ENCODE peak calls at places on chromosomes 7 and 10, in five cellular contexts. One of them, this sample, is unnamed.

GRCh38 chr7:150365673-150366398 is 2.8 kb upstream of the REPIN1 start:
- DNase-seq in stimulated activated CD4-positive, alpha-beta T cell treated with anti-CD3 and anti-CD28 coated beads, Interleukin-12 subunit alpha, Interleukin-12 subunit beta, amount 100 ng/mL, for 48 hours: no peak
- DNase-seq in NCI-H1694 treated with DMSO at 0.1 percent for 48 hours: no peak
- DNase-seq in DMS 273 treated with DMSO at 0.1 percent for 48 hours: no peak
- DNase-seq in AG20443: no peak
- DNase-seq in this sample: no peak

GRCh38 chr7:30682131-30683083 is at the start of gene CRHR2:
- DNase-seq in DMS 273 treated with DMSO at 0.1 percent for 48 hours: no peak
- DNase-seq in AG20443: peak; percentile 32
- DNase-seq in stimulated activated CD4-positive, alpha-beta T cell treated with anti-CD3 and anti-CD28 coated beads, Interleukin-12 subunit alpha, Interleukin-12 subunit beta, amount 100 ng/mL, for 48 hours: no peak
- DNase-seq in NCI-H1694 treated with DMSO at 0.1 percent for 48 hours: peak; percentile 45
- DNase-seq in this sample: no peak

GRCh38 chr10:21315321-21316220 is 209.9 kb downstream of the SKIDA1 start:
- DNase-seq in stimulated activated CD4-positive, alpha-beta T cell treated with anti-CD3 and anti-CD28 coated beads, Interleukin-12 subunit alpha, Interleukin-12 subunit beta, amount 100 ng/mL, for 48 hours: no peak
- DNase-seq in NCI-H1694 treated with DMSO at 0.1 percent for 48 hours: no peak
- DNase-seq in AG20443: peak; percentile 94
- DNase-seq in DMS 273 treated with DMSO at 0.1 percent for 48 hours: peak; percentile 38
- DNase-seq in this sample: peak; percentile 66

GRCh38 chr10:14056545-14057332 is 274.0 kb downstream of the FRMD4A start:
- DNase-seq in stimulated activated CD4-positive, alpha-beta T cell treated with anti-CD3 and anti-CD28 coated beads, Interleukin-12 subunit alpha, Interleukin-12 subunit beta, amount 100 ng/mL, for 48 hours: no peak
- DNase-seq in NCI-H1694 treated with DMSO at 0.1 percent for 48 hours: peak; percentile 79
- DNase-seq in DMS 273 treated with DMSO at 0.1 percent for 48 hours: no peak
- DNase-seq in AG20443: peak; percentile 81
- DNase-seq in this sample: peak; percentile 89

GRCh38 chr10:15295540-15296325 is 75.4 kb downstream of the FAM171A1 start:
- DNase-seq in NCI-H1694 treated with DMSO at 0.1 percent for 48 hours: no peak
- DNase-seq in AG20443: no peak
- DNase-seq in stimulated activated CD4-positive, alpha-beta T cell treated with anti-CD3 and anti-CD28 coated beads, Interleukin-12 subunit alpha, Interleukin-12 subunit beta, amount 100 ng/mL, for 48 hours: no peak
- DNase-seq in DMS 273 treated with DMSO at 0.1 percent for 48 hours: no peak
- DNase-seq in this sample: no peak

GRCh38 chr7:44973610-44974401 is 5.0 kb downstream of the MYO1G start:
- DNase-seq in DMS 273 treated with DMSO at 0.1 percent for 48 hours: no peak
- DNase-seq in AG20443: peak; percentile 72
- DNase-seq in NCI-H1694 treated with DMSO at 0.1 percent for 48 hours: peak; percentile 41
- DNase-seq in stimulated activated CD4-positive, alpha-beta T cell treated with anti-CD3 and anti-CD28 coated beads, Interleukin-12 subunit alpha, Interleukin-12 subunit beta, amount 100 ng/mL, for 48 hours: no peak
- DNase-seq in this sample: no peak

GRCh38 chr7:149854611-149855367 is 16.6 kb downstream of the ZNF862 start:
- DNase-seq in NCI-H1694 treated with DMSO at 0.1 percent for 48 hours: peak; percentile 86
- DNase-seq in DMS 273 treated with DMSO at 0.1 percent for 48 hours: peak; percentile 87
- DNase-seq in stimulated activated CD4-positive, alpha-beta T cell treated with anti-CD3 and anti-CD28 coated beads, Interleukin-12 subunit alpha, Interleukin-12 subunit beta, amount 100 ng/mL, for 48 hours: no peak
- DNase-seq in AG20443: peak; percentile 49
- DNase-seq in this sample: no peak

GRCh38 chr10:87092861-87093460 is 1.7 kb downstream of the GLUD1 start:
- DNase-seq in AG20443: peak; percentile 9
- DNase-seq in stimulated activated CD4-positive, alpha-beta T cell treated with anti-CD3 and anti-CD28 coated beads, Interleukin-12 subunit alpha, Interleukin-12 subunit beta, amount 100 ng/mL, for 48 hours: no peak
- DNase-seq in DMS 273 treated with DMSO at 0.1 percent for 48 hours: no peak
- DNase-seq in NCI-H1694 treated with DMSO at 0.1 percent for 48 hours: no peak
- DNase-seq in this sample: peak; percentile 30

GRCh38 chr7:149880871-149881301 is 7.1 kb downstream of the ATP6V0E2 start:
- DNase-seq in stimulated activated CD4-positive, alpha-beta T cell treated with anti-CD3 and anti-CD28 coated beads, Interleukin-12 subunit alpha, Interleukin-12 subunit beta, amount 100 ng/mL, for 48 hours: no peak
- DNase-seq in NCI-H1694 treated with DMSO at 0.1 percent for 48 hours: no peak
- DNase-seq in DMS 273 treated with DMSO at 0.1 percent for 48 hours: no peak
- DNase-seq in AG20443: no peak
- DNase-seq in this sample: no peak

GRCh38 chr10:65396997-65397396 is 1528.8 kb upstream of the LRRTM3 start:
- DNase-seq in AG20443: no peak
- DNase-seq in NCI-H1694 treated with DMSO at 0.1 percent for 48 hours: no peak
- DNase-seq in stimulated activated CD4-positive, alpha-beta T cell treated with anti-CD3 and anti-CD28 coated beads, Interleukin-12 subunit alpha, Interleukin-12 subunit beta, amount 100 ng/mL, for 48 hours: no peak
- DNase-seq in DMS 273 treated with DMSO at 0.1 percent for 48 hours: no peak
- DNase-seq in this sample: no peak

GRCh38 chr10:5447071-5447470 is 34.7 kb downstream of the NET1 start:
- DNase-seq in stimulated activated CD4-positive, alpha-beta T cell treated with anti-CD3 and anti-CD28 coated beads, Interleukin-12 subunit alpha, Interleukin-12 subunit beta, amount 100 ng/mL, for 48 hours: no peak
- DNase-seq in NCI-H1694 treated with DMSO at 0.1 percent for 48 hours: no peak
- DNase-seq in DMS 273 treated with DMSO at 0.1 percent for 48 hours: no peak
- DNase-seq in AG20443: no peak
- DNase-seq in this sample: no peak

GRCh38 chr10:43226441-43226840 is 40.4 kb downstream of the RASGEF1A start:
- DNase-seq in AG20443: no peak
- DNase-seq in stimulated activated CD4-positive, alpha-beta T cell treated with anti-CD3 and anti-CD28 coated beads, Interleukin-12 subunit alpha, Interleukin-12 subunit beta, amount 100 ng/mL, for 48 hours: no peak
- DNase-seq in DMS 273 treated with DMSO at 0.1 percent for 48 hours: no peak
- DNase-seq in NCI-H1694 treated with DMSO at 0.1 percent for 48 hours: no peak
- DNase-seq in this sample: no peak

GRCh38 chr10:123633106-123633505 is 33.0 kb upstream of the GPR26 start:
- DNase-seq in AG20443: no peak
- DNase-seq in DMS 273 treated with DMSO at 0.1 percent for 48 hours: no peak
- DNase-seq in stimulated activated CD4-positive, alpha-beta T cell treated with anti-CD3 and anti-CD28 coated beads, Interleukin-12 subunit alpha, Interleukin-12 subunit beta, amount 100 ng/mL, for 48 hours: no peak
- DNase-seq in NCI-H1694 treated with DMSO at 0.1 percent for 48 hours: no peak
- DNase-seq in this sample: no peak

GRCh38 chr10:103594326-103594725 is 100.8 kb downstream of the NEURL1 start:
- DNase-seq in NCI-H1694 treated with DMSO at 0.1 percent for 48 hours: no peak
- DNase-seq in stimulated activated CD4-positive, alpha-beta T cell treated with anti-CD3 and anti-CD28 coated beads, Interleukin-12 subunit alpha, Interleukin-12 subunit beta, amount 100 ng/mL, for 48 hours: no peak
- DNase-seq in DMS 273 treated with DMSO at 0.1 percent for 48 hours: no peak
- DNase-seq in AG20443: no peak
- DNase-seq in this sample: no peak

GRCh38 chr7:129714514-129715063 is 103.1 kb downstream of the NRF1 start:
- DNase-seq in AG20443: no peak
- DNase-seq in NCI-H1694 treated with DMSO at 0.1 percent for 48 hours: no peak
- DNase-seq in stimulated activated CD4-positive, alpha-beta T cell treated with anti-CD3 and anti-CD28 coated beads, Interleukin-12 subunit alpha, Interleukin-12 subunit beta, amount 100 ng/mL, for 48 hours: no peak
- DNase-seq in DMS 273 treated with DMSO at 0.1 percent for 48 hours: no peak
- DNase-seq in this sample: no peak

GRCh38 chr10:60480865-60481563 is 91.3 kb upstream of the ANK3 start:
- DNase-seq in DMS 273 treated with DMSO at 0.1 percent for 48 hours: peak; percentile 42
- DNase-seq in AG20443: peak; percentile 73
- DNase-seq in stimulated activated CD4-positive, alpha-beta T cell treated with anti-CD3 and anti-CD28 coated beads, Interleukin-12 subunit alpha, Interleukin-12 subunit beta, amount 100 ng/mL, for 48 hours: no peak
- DNase-seq in NCI-H1694 treated with DMSO at 0.1 percent for 48 hours: peak; percentile 84
- DNase-seq in this sample: peak; percentile 83

GRCh38 chr10:102775973-102776669 is 32.4 kb downstream of the WBP1L start:
- DNase-seq in AG20443: peak; percentile 71
- DNase-seq in stimulated activated CD4-positive, alpha-beta T cell treated with anti-CD3 and anti-CD28 coated beads, Interleukin-12 subunit alpha, Interleukin-12 subunit beta, amount 100 ng/mL, for 48 hours: no peak
- DNase-seq in DMS 273 treated with DMSO at 0.1 percent for 48 hours: no peak
- DNase-seq in NCI-H1694 treated with DMSO at 0.1 percent for 48 hours: no peak
- DNase-seq in this sample: peak; percentile 80

GRCh38 chr10:109203616-109204375 is 719.5 kb downstream of the XPNPEP1 start:
- DNase-seq in DMS 273 treated with DMSO at 0.1 percent for 48 hours: no peak
- DNase-seq in stimulated activated CD4-positive, alpha-beta T cell treated with anti-CD3 and anti-CD28 coated beads, Interleukin-12 subunit alpha, Interleukin-12 subunit beta, amount 100 ng/mL, for 48 hours: no peak
- DNase-seq in NCI-H1694 treated with DMSO at 0.1 percent for 48 hours: no peak
- DNase-seq in AG20443: no peak
- DNase-seq in this sample: no peak

GRCh38 chr10:6037975-6038624 is 24.1 kb downstream of the IL2RA start:
- DNase-seq in NCI-H1694 treated with DMSO at 0.1 percent for 48 hours: no peak
- DNase-seq in DMS 273 treated with DMSO at 0.1 percent for 48 hours: no peak
- DNase-seq in AG20443: no peak
- DNase-seq in stimulated activated CD4-positive, alpha-beta T cell treated with anti-CD3 and anti-CD28 coated beads, Interleukin-12 subunit alpha, Interleukin-12 subunit beta, amount 100 ng/mL, for 48 hours: no peak
- DNase-seq in this sample: no peak

GRCh38 chr7:118662266-118662665 is 437.8 kb downstream of the ANKRD7 start:
- DNase-seq in AG20443: no peak
- DNase-seq in stimulated activated CD4-positive, alpha-beta T cell treated with anti-CD3 and anti-CD28 coated beads, Interleukin-12 subunit alpha, Interleukin-12 subunit beta, amount 100 ng/mL, for 48 hours: no peak
- DNase-seq in NCI-H1694 treated with DMSO at 0.1 percent for 48 hours: no peak
- DNase-seq in DMS 273 treated with DMSO at 0.1 percent for 48 hours: no peak
- DNase-seq in this sample: no peak

GRCh38 chr7:105611856-105612775 is 30.8 kb upstream of the EFCAB10 start:
- DNase-seq in AG20443: no peak
- DNase-seq in DMS 273 treated with DMSO at 0.1 percent for 48 hours: no peak
- DNase-seq in NCI-H1694 treated with DMSO at 0.1 percent for 48 hours: no peak
- DNase-seq in stimulated activated CD4-positive, alpha-beta T cell treated with anti-CD3 and anti-CD28 coated beads, Interleukin-12 subunit alpha, Interleukin-12 subunit beta, amount 100 ng/mL, for 48 hours: no peak
- DNase-seq in this sample: no peak

GRCh38 chr10:8116474-8116873 is 62.0 kb downstream of the GATA3 start:
- DNase-seq in NCI-H1694 treated with DMSO at 0.1 percent for 48 hours: no peak
- DNase-seq in stimulated activated CD4-positive, alpha-beta T cell treated with anti-CD3 and anti-CD28 coated beads, Interleukin-12 subunit alpha, Interleukin-12 subunit beta, amount 100 ng/mL, for 48 hours: no peak
- DNase-seq in DMS 273 treated with DMSO at 0.1 percent for 48 hours: no peak
- DNase-seq in AG20443: no peak
- DNase-seq in this sample: no peak

GRCh38 chr10:76491216-76491615 is 1059.8 kb downstream of the LRMDA start:
- DNase-seq in DMS 273 treated with DMSO at 0.1 percent for 48 hours: no peak
- DNase-seq in stimulated activated CD4-positive, alpha-beta T cell treated with anti-CD3 and anti-CD28 coated beads, Interleukin-12 subunit alpha, Interleukin-12 subunit beta, amount 100 ng/mL, for 48 hours: no peak
- DNase-seq in AG20443: no peak
- DNase-seq in NCI-H1694 treated with DMSO at 0.1 percent for 48 hours: no peak
- DNase-seq in this sample: no peak

GRCh38 chr10:118850418-118851061 is 95.8 kb upstream of the CACUL1 start:
- DNase-seq in AG20443: peak; percentile 65
- DNase-seq in NCI-H1694 treated with DMSO at 0.1 percent for 48 hours: peak; percentile 41
- DNase-seq in stimulated activated CD4-positive, alpha-beta T cell treated with anti-CD3 and anti-CD28 coated beads, Interleukin-12 subunit alpha, Interleukin-12 subunit beta, amount 100 ng/mL, for 48 hours: peak; percentile 70
- DNase-seq in DMS 273 treated with DMSO at 0.1 percent for 48 hours: peak; percentile 56
- DNase-seq in this sample: peak; percentile 27

GRCh38 chr7:98870071-98870651 is 347 bp upstream of the TMEM130 start:
- DNase-seq in stimulated activated CD4-positive, alpha-beta T cell treated with anti-CD3 and anti-CD28 coated beads, Interleukin-12 subunit alpha, Interleukin-12 subunit beta, amount 100 ng/mL, for 48 hours: peak; percentile 31
- DNase-seq in DMS 273 treated with DMSO at 0.1 percent for 48 hours: no peak
- DNase-seq in NCI-H1694 treated with DMSO at 0.1 percent for 48 hours: peak; percentile 53
- DNase-seq in AG20443: peak; percentile 68
- DNase-seq in this sample: no peak

GRCh38 chr10:9900765-9901164 is 1116.9 kb upstream of the CELF2 start:
- DNase-seq in AG20443: no peak
- DNase-seq in DMS 273 treated with DMSO at 0.1 percent for 48 hours: no peak
- DNase-seq in NCI-H1694 treated with DMSO at 0.1 percent for 48 hours: no peak
- DNase-seq in stimulated activated CD4-positive, alpha-beta T cell treated with anti-CD3 and anti-CD28 coated beads, Interleukin-12 subunit alpha, Interleukin-12 subunit beta, amount 100 ng/mL, for 48 hours: no peak
- DNase-seq in this sample: no peak

GRCh38 chr10:76329891-76330575 is 898.6 kb downstream of the LRMDA start:
- DNase-seq in stimulated activated CD4-positive, alpha-beta T cell treated with anti-CD3 and anti-CD28 coated beads, Interleukin-12 subunit alpha, Interleukin-12 subunit beta, amount 100 ng/mL, for 48 hours: no peak
- DNase-seq in NCI-H1694 treated with DMSO at 0.1 percent for 48 hours: no peak
- DNase-seq in AG20443: peak; percentile 31
- DNase-seq in DMS 273 treated with DMSO at 0.1 percent for 48 hours: no peak
- DNase-seq in this sample: no peak

GRCh38 chr7:8229927-8230326 is 32.0 kb downstream of the ICA1 start:
- DNase-seq in stimulated activated CD4-positive, alpha-beta T cell treated with anti-CD3 and anti-CD28 coated beads, Interleukin-12 subunit alpha, Interleukin-12 subunit beta, amount 100 ng/mL, for 48 hours: no peak
- DNase-seq in NCI-H1694 treated with DMSO at 0.1 percent for 48 hours: no peak
- DNase-seq in DMS 273 treated with DMSO at 0.1 percent for 48 hours: no peak
- DNase-seq in AG20443: no peak
- DNase-seq in this sample: no peak

GRCh38 chr7:139720186-139720585 is 57.6 kb downstream of the HIPK2 start:
- DNase-seq in DMS 273 treated with DMSO at 0.1 percent for 48 hours: no peak
- DNase-seq in NCI-H1694 treated with DMSO at 0.1 percent for 48 hours: no peak
- DNase-seq in stimulated activated CD4-positive, alpha-beta T cell treated with anti-CD3 and anti-CD28 coated beads, Interleukin-12 subunit alpha, Interleukin-12 subunit beta, amount 100 ng/mL, for 48 hours: no peak
- DNase-seq in AG20443: no peak
- DNase-seq in this sample: no peak

GRCh38 chr10:30436200-30436599 is 2.2 kb downstream of the MAP3K8 start:
- DNase-seq in DMS 273 treated with DMSO at 0.1 percent for 48 hours: no peak
- DNase-seq in stimulated activated CD4-positive, alpha-beta T cell treated with anti-CD3 and anti-CD28 coated beads, Interleukin-12 subunit alpha, Interleukin-12 subunit beta, amount 100 ng/mL, for 48 hours: no peak
- DNase-seq in AG20443: peak; percentile 71
- DNase-seq in NCI-H1694 treated with DMSO at 0.1 percent for 48 hours: no peak
- DNase-seq in this sample: no peak

GRCh38 chr10:28875535-28876208 is 198.4 kb downstream of the BAMBI start:
- DNase-seq in NCI-H1694 treated with DMSO at 0.1 percent for 48 hours: no peak
- DNase-seq in stimulated activated CD4-positive, alpha-beta T cell treated with anti-CD3 and anti-CD28 coated beads, Interleukin-12 subunit alpha, Interleukin-12 subunit beta, amount 100 ng/mL, for 48 hours: no peak
- DNase-seq in AG20443: no peak
- DNase-seq in DMS 273 treated with DMSO at 0.1 percent for 48 hours: no peak
- DNase-seq in this sample: no peak

GRCh38 chr7:45592230-45592991 is 18.2 kb downstream of the ADCY1 start:
- DNase-seq in AG20443: no peak
- DNase-seq in DMS 273 treated with DMSO at 0.1 percent for 48 hours: no peak
- DNase-seq in stimulated activated CD4-positive, alpha-beta T cell treated with anti-CD3 and anti-CD28 coated beads, Interleukin-12 subunit alpha, Interleukin-12 subunit beta, amount 100 ng/mL, for 48 hours: no peak
- DNase-seq in NCI-H1694 treated with DMSO at 0.1 percent for 48 hours: no peak
- DNase-seq in this sample: no peak

GRCh38 chr7:936131-937054 is 18.1 kb downstream of the ADAP1 start:
- DNase-seq in NCI-H1694 treated with DMSO at 0.1 percent for 48 hours: no peak
- DNase-seq in AG20443: no peak
- DNase-seq in stimulated activated CD4-positive, alpha-beta T cell treated with anti-CD3 and anti-CD28 coated beads, Interleukin-12 subunit alpha, Interleukin-12 subunit beta, amount 100 ng/mL, for 48 hours: no peak
- DNase-seq in DMS 273 treated with DMSO at 0.1 percent for 48 hours: no peak
- DNase-seq in this sample: no peak

GRCh38 chr7:107689553-107689952 is 28.9 kb downstream of the SLC26A4 start:
- DNase-seq in NCI-H1694 treated with DMSO at 0.1 percent for 48 hours: no peak
- DNase-seq in stimulated activated CD4-positive, alpha-beta T cell treated with anti-CD3 and anti-CD28 coated beads, Interleukin-12 subunit alpha, Interleukin-12 subunit beta, amount 100 ng/mL, for 48 hours: no peak
- DNase-seq in AG20443: no peak
- DNase-seq in DMS 273 treated with DMSO at 0.1 percent for 48 hours: no peak
- DNase-seq in this sample: no peak

GRCh38 chr7:38840736-38841460 is 68.1 kb downstream of the VPS41 start:
- DNase-seq in AG20443: peak; percentile 83
- DNase-seq in DMS 273 treated with DMSO at 0.1 percent for 48 hours: no peak
- DNase-seq in stimulated activated CD4-positive, alpha-beta T cell treated with anti-CD3 and anti-CD28 coated beads, Interleukin-12 subunit alpha, Interleukin-12 subunit beta, amount 100 ng/mL, for 48 hours: no peak
- DNase-seq in NCI-H1694 treated with DMSO at 0.1 percent for 48 hours: no peak
- DNase-seq in this sample: peak; percentile 74